ENCODE peak calls at places on chromosomes 16 and 17, in five cellular contexts. D is fibroblast of villous mesenchyme; C is Calu3; N is stimulated activated CD4-positive, alpha-beta T cell treated with anti-CD3 and anti-CD28 coated beads, TNF-alpha, amount 100 ng/mL, for 1 hour; G is dermis blood vessel endothelial cell. K is an unnamed sample.

GRCh38 chr16:89588413-89589109 is 13.0 kb downstream of the CPNE7 start:
- DNase-seq in D (no peak), C (no peak), N (no peak), G (no peak), K (no peak)

GRCh38 chr16:67967956-67968439 is 439 bp downstream of the SLC12A4 start:
- DNase-seq in D (peak), C (peak), N (no peak), G (peak), K (no peak)

GRCh38 chr16:46885960-46886763 is 2.0 kb downstream of the GPT2 start:
- DNase-seq in D (peak), C (no peak), N (no peak), G (no peak), K (no peak)

GRCh38 chr16:75074920-75075687 is 41.5 kb downstream of the LDHD start:
- DNase-seq in D (peak), C (no peak), N (peak), G (peak), K (no peak)

GRCh38 chr17:65696739-65697394 is 135.4 kb upstream of the AXIN2 start:
- DNase-seq in D (peak), C (no peak), N (no peak), G (peak), K (no peak)

GRCh38 chr16:69590590-69590989 is 24.8 kb downstream of the NFAT5 start:
- DNase-seq in D (no peak), C (no peak), N (no peak), G (no peak), K (no peak)

GRCh38 chr17:30476726-30477082 is 504 bp upstream of the GOSR1 start:
- DNase-seq in D (no peak), C (peak), N (no peak), G (no peak), K (no peak)

GRCh38 chr17:32869345-32870026 is 7.4 kb downstream of the MYO1D start:
- DNase-seq in D (no peak), C (no peak), N (no peak), G (peak), K (no peak)

GRCh38 chr17:57672205-57672632 is 72.9 kb downstream of the CCDC182 start:
- DNase-seq in D (no peak), C (no peak), N (no peak), G (no peak), K (no peak)

GRCh38 chr17:13725286-13725990 is 123.7 kb upstream of the HS3ST3A1 start:
- DNase-seq in D (peak), C (no peak), N (no peak), G (no peak), K (no peak)

GRCh38 chr17:20226814-20227482 is 217.8 kb downstream of the SPECC1 start:
- DNase-seq in D (peak), C (peak), N (peak), G (peak), K (peak)

GRCh38 chr17:77888242-77889134 is 70.0 kb upstream of the TNRC6C start:
- DNase-seq in D (peak), C (no peak), N (no peak), G (no peak), K (no peak)

GRCh38 chr16:12613131-12613991 is 190.3 kb downstream of the CPPED1 start:
- DNase-seq in D (peak), C (peak), N (no peak), G (peak), K (peak)

GRCh38 chr17:36195474-36196098 is 972 bp downstream of the CCL3L1 start:
- DNase-seq in D (no peak), C (no peak), N (no peak), G (no peak), K (no peak)

GRCh38 chr16:49750341-49751011 is 105.4 kb downstream of the ZNF423 start:
- DNase-seq in D (no peak), C (no peak), N (no peak), G (no peak), K (no peak)

GRCh38 chr17:56983380-56983779 is 5.4 kb downstream of the SCPEP1 start:
- DNase-seq in D (no peak), C (no peak), N (no peak), G (no peak), K (no peak)

GRCh38 chr16:26645629-26646028 is 421.1 kb upstream of the C16orf82 start:
- DNase-seq in D (no peak), C (no peak), N (no peak), G (no peak), K (no peak)

GRCh38 chr17:32696426-32696825 is 180.5 kb downstream of the MYO1D start:
- DNase-seq in D (no peak), C (no peak), N (no peak), G (no peak), K (no peak)

GRCh38 chr16:82033683-82034300 is 1.3 kb upstream of the HSD17B2 start:
- DNase-seq in D (no peak), C (no peak), N (no peak), G (peak), K (no peak)

GRCh38 chr16:49651226-49651625 is 204.7 kb downstream of the ZNF423 start:
- DNase-seq in D (no peak), C (no peak), N (no peak), G (no peak), K (no peak)

GRCh38 chr16:86660623-86661022 is 82.3 kb downstream of the FOXL1 start:
- DNase-seq in D (no peak), C (no peak), N (no peak), G (no peak), K (no peak)

GRCh38 chr16:84892097-84892496 is 72.3 kb downstream of the CRISPLD2 start:
- DNase-seq in D (no peak), C (no peak), N (no peak), G (no peak), K (no peak)

GRCh38 chr16:75252049-75252864 is 833 bp upstream of the BCAR1 start:
- DNase-seq in D (no peak), C (no peak), N (no peak), G (no peak), K (no peak)

GRCh38 chr17:40448213-40448638 is 5.0 kb downstream of the IGFBP4 start:
- DNase-seq in D (no peak), C (peak), N (no peak), G (peak), K (no peak)

GRCh38 chr16:31216552-31217530 is at the start of gene PYDC1:
- DNase-seq in D (no peak), C (no peak), N (no peak), G (no peak), K (no peak)

GRCh38 chr16:68000450-68000849 is 1.2 kb upstream of the DPEP2 start:
- DNase-seq in D (peak), C (no peak), N (no peak), G (peak), K (no peak)

K was measured in HCT116.